ENCODE peak calls at places on chromosome 12, in nine cellular contexts. W is heart right ventricle; L is CD8-positive, alpha-beta T cell; R is effector memory CD4-positive, alpha-beta T cell; I is upper lobe of right lung; M is lung; Z is left lung; D is psoas muscle; B is mesendoderm. O is an unnamed sample.

GRCh38 chr12:6367969-6368892 is 7.1 kb downstream of the SCNN1A start:
- DNase-seq in B (no peak), M (no peak), I (no peak), W (no peak), L (no peak), R (no peak), D (no peak), Z (no peak), O (no peak)

GRCh38 chr12:132827763-132828703 is 636 bp downstream of the GOLGA3 start:
- DNase-seq in B (peak; percentile 31), M (peak; percentile 42), R (no peak), D (no peak), I (peak; percentile 73), L (no peak), Z (peak; percentile 83), W (peak; percentile 30), O (no peak)

GRCh38 chr12:2804390-2805145 is 7.9 kb upstream of the ITFG2 start:
- DNase-seq in W (peak; percentile 69), I (no peak), L (no peak), D (no peak), B (no peak), M (no peak), Z (no peak), R (no peak), O (peak; percentile 69)

GRCh38 chr12:47082963-47083621 is 3.3 kb upstream of the AMIGO2 start:
- DNase-seq in L (no peak), I (no peak), W (no peak), M (no peak), R (no peak), Z (no peak), B (peak; percentile 54), D (no peak), O (no peak)

GRCh38 chr12:119102714-119103113 is 76.0 kb upstream of the HSPB8 start:
- DNase-seq in R (no peak), B (no peak), M (no peak), D (no peak), I (no peak), Z (no peak), L (no peak), W (no peak), O (no peak)

GRCh38 chr12:108284163-108284562 is 54.9 kb downstream of the CMKLR1 start:
- DNase-seq in D (no peak), B (no peak), Z (no peak), W (no peak), L (no peak), I (no peak), M (no peak), R (no peak), O (no peak)

GRCh38 chr12:116855744-116856470 is 25.3 kb downstream of the HRK start:
- DNase-seq in W (no peak), Z (no peak), D (no peak), L (no peak), I (no peak), R (no peak), B (no peak), M (no peak), O (no peak)

GRCh38 chr12:122437656-122438121 is 15.2 kb upstream of the CLIP1 start:
- DNase-seq in I (peak; percentile 65), W (peak; percentile 38), M (peak; percentile 52), L (no peak), Z (no peak), R (no peak), B (no peak), D (peak; percentile 68), O (peak; percentile 81)

GRCh38 chr12:82475211-82475610 is 116.9 kb downstream of the METTL25 start:
- DNase-seq in R (no peak), Z (no peak), B (no peak), W (no peak), M (no peak), I (no peak), D (no peak), L (no peak), O (no peak)

GRCh38 chr12:20599757-20600156 is 95.4 kb upstream of the SLCO1C1 start:
- DNase-seq in I (no peak), L (no peak), R (no peak), B (no peak), D (no peak), Z (no peak), W (no peak), M (no peak), O (no peak)

GRCh38 chr12:54261817-54262402 is 18.0 kb downstream of the CBX5 start:
- DNase-seq in M (no peak), R (no peak), W (no peak), Z (no peak), L (no peak), I (no peak), B (no peak), D (no peak), O (no peak)

GRCh38 chr12:53985900-53986685 is 1.1 kb downstream of the HOXC10 start:
- DNase-seq in Z (no peak), W (no peak), B (no peak), L (no peak), I (peak; percentile 58), M (no peak), D (no peak), R (no peak), O (no peak)

GRCh38 chr12:6226701-6227096 is 26.5 kb downstream of the CD9 start:
- DNase-seq in B (no peak), M (no peak), I (peak; percentile 76), Z (peak; percentile 78), R (no peak), D (peak; percentile 64), W (peak; percentile 77), L (no peak), O (no peak)

GRCh38 chr12:46240436-46240835 is 28.4 kb downstream of the SLC38A1 start:
- DNase-seq in I (no peak), W (no peak), B (no peak), M (no peak), D (no peak), L (no peak), R (no peak), Z (no peak), O (no peak)

GRCh38 chr12:4819654-4820053 is 90.1 kb upstream of the KCNA1 start:
- DNase-seq in L (no peak), M (no peak), B (no peak), D (peak; percentile 37), W (no peak), Z (no peak), R (no peak), I (no peak), O (peak; percentile 45)

GRCh38 chr12:53836119-53836655 is 84.4 kb upstream of the CISTR start:
- DNase-seq in L (no peak), B (no peak), W (no peak), I (no peak), M (no peak), R (no peak), Z (no peak), D (no peak), O (no peak)

DNA sequence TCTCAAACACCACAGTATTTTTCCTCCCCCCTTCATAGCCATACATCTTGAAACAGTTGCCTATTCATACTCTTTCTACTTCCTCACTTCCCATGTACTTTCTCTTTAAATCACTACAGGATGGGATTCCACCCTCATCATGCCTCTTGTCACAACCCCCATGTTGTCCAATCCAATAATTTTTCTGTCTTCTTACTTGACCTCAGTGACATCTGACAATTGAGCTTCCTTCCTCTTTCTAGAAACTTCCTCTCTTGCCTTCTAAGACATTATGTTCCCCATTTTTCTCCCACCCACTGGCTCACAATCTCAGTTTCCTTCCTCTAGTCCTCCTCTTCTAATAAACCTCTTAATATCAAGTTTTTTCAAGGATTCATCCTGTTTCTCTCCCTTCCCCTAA is 5.3 kb downstream of the C2CD5 start:
- DNase-seq in B (no peak), R (no peak), W (no peak), Z (no peak), I (no peak), D (no peak), M (no peak), L (no peak), O (no peak)
- H3K4me1 ChIP-seq in B (peaks cover 3% of the 10 kb centered on the region), R (peaks cover 20% of the 10 kb centered on the region), W (peaks cover 34% of the 10 kb centered on the region), Z (peaks cover 71% of the 10 kb centered on the region), I (peaks cover 52% of the 10 kb centered on the region), D (peaks cover 9% of the 10 kb centered on the region), M (peaks cover 30% of the 10 kb centered on the region), L (peaks cover 45% of the 10 kb centered on the region), O (peaks cover 31% of the 10 kb centered on the region)

DNA sequence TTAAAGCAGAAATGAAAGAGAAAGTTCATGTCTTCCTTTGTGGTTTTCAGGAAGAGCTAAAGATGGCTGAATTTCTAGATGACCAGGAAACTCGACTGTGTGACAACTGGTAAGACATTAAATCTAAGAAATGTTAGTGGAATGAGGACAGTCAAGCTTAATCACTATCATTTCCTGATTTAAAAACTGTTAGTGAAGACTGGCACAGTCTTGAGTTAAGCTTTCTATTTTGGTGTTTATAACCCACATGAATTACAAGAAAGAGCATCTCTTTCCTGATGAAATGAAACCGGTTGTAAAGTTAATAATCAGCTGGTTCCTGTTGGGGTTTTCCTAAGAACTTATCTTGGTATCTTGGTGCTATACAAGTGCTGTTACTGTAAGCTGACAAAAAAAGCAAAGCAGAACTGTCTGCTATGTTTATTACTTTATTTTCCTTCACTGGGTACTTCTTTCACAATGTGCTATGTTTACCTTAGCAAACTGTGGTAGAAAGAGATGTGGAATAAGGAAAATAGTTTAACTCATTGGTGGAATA is 5.2 kb downstream of the TRAFD1 start:
- DNase-seq in M (no peak), D (no peak), Z (no peak), I (no peak), B (no peak), R (no peak), W (no peak), L (no peak), O (no peak)
- H3K4me1 ChIP-seq in M (peaks cover 22% of the 10 kb centered on the region), D (peaks cover 30% of the 10 kb centered on the region), Z (peaks cover 81% of the 10 kb centered on the region), I (peaks cover 51% of the 10 kb centered on the region), B (peaks cover 3% of the 10 kb centered on the region), R (peaks cover 34% of the 10 kb centered on the region), W (peaks cover 64% of the 10 kb centered on the region), L (peaks cover 56% of the 10 kb centered on the region), O (peaks cover 20% of the 10 kb centered on the region)

GRCh38 chr12:111446631-111447570 is 41.2 kb downstream of the SH2B3 start:
- DNase-seq in B (no peak), M (peak; percentile 24), R (no peak), I (no peak), L (no peak), W (no peak), Z (no peak), D (no peak), O (no peak)
- H3K4me1 ChIP-seq in B (peaks cover 4% of the 10 kb centered on the region), M (peaks cover 25% of the 10 kb centered on the region), R (peaks cover 62% of the 10 kb centered on the region), I (peaks cover 73% of the 10 kb centered on the region), L (peaks cover 42% of the 10 kb centered on the region), W (peaks cover 100% of the 10 kb centered on the region), Z (peaks cover 96% of the 10 kb centered on the region), D (peaks cover 69% of the 10 kb centered on the region), O (peaks cover 15% of the 10 kb centered on the region)

DNA sequence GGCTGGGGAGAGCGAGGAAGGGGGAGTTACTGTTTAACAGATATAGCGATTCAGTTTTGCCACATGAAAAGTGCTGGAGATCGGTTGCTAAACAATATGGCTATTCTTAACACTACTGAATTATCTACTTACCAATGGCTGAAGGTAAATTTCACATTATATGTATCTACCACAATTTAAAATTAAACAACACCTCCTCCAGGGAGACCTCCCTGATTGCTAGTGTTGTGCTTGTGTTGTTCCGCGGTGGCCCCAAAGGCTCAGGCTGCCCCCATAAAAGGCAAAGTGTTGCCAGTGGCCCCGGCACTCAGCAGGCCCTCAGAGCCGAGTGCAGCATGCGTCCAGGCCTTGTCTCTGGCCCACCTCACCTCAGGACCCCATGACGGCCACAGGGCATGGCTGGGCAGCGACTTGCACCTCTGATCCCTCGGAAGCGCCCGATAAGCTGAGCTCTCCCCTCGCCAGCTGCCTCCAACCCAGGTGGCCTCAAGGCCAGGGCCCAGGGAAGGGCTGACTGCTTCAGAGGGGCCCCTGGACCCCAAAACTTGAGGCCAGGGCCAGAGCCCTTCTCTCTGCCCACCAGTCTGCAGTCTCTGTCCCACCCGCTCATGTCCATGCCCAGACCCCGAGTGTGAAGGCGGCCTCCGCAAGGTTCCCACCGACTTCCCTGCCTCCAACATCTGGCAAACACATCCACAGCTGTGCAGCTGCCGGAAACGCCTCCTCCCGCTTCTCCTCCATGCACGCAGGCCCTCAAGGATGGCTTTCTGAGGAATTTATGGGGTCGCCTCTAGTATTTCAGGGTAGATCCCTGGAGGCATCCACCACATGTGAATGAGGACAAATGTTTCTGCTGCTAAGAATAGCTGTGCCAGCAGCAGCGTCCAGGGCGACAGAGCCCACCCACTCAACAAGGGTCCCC is 60.0 kb downstream of the NCOR2 start:
- DNase-seq in W (peak; percentile 71), Z (no peak), B (no peak), D (peak; percentile 60), R (no peak), L (no peak), M (no peak), I (no peak), O (no peak)
- H3K4me1 ChIP-seq in W (peaks cover 86% of the 10 kb centered on the region), Z (peaks cover 79% of the 10 kb centered on the region), B (peaks cover 14% of the 10 kb centered on the region), D (peaks cover 79% of the 10 kb centered on the region), R (no peaks in the 10 kb centered on the region), L (peaks cover 5% of the 10 kb centered on the region), M (peaks cover 14% of the 10 kb centered on the region), I (peaks cover 56% of the 10 kb centered on the region), O (peaks cover 41% of the 10 kb centered on the region)

O was measured in ascending aorta.